ENCODE peak calls at places on chromosomes 6 and 20, in nine cellular contexts. R is tibial nerve, L is PC-3, F is colonic mucosa, U is HFF-Myc, D is AG09309, J is A549, P is tibial artery, X is epithelial cell of esophagus. G is an unnamed sample.

GRCh38 chr6:112016335-112016734 is 37.6 kb upstream of the CCN6 start:
- DNase-seq in R (no peak), L (peak), F (no peak), U (no peak), D (peak), J (no peak), P (no peak), X (peak), G (no peak)

GRCh38 chr20:46894579-46894958 is at the start of gene EYA2:
- DNase-seq in R (no peak), L (no peak), F (peak), U (no peak), D (no peak), J (peak), P (no peak), X (peak), G (no peak)

GRCh38 chr20:34983995-34984735 is 28.5 kb downstream of the MYH7B start:
- DNase-seq in R (no peak), L (no peak), F (peak), U (no peak), D (no peak), J (no peak), P (no peak), X (no peak), G (no peak)

GRCh38 chr6:2854394-2854982 is 12.8 kb upstream of the SERPINB1 start:
- DNase-seq in R (no peak), L (no peak), F (no peak), U (no peak), D (no peak), J (no peak), P (no peak), X (no peak), G (no peak)

GRCh38 chr20:58991720-58992119 is 10.7 kb downstream of the NELFCD start:
- DNase-seq in R (no peak), L (no peak), F (no peak), U (no peak), D (no peak), J (no peak), P (peak), X (no peak), G (no peak)

GRCh38 chr20:19427480-19427879 is 215.0 kb downstream of the SLC24A3 start:
- DNase-seq in R (no peak), L (no peak), F (no peak), U (no peak), D (no peak), J (no peak), P (no peak), X (no peak), G (no peak)

GRCh38 chr6:93036835-93037234 is 382.5 kb downstream of the EPHA7 start:
- DNase-seq in R (no peak), L (peak), F (no peak), U (no peak), D (no peak), J (no peak), P (no peak), X (peak), G (no peak)

GRCh38 chr20:37901667-37902503 is 1.0 kb upstream of the VSTM2L start:
- DNase-seq in R (no peak), L (peak), F (peak), U (peak), D (peak), J (peak), P (no peak), X (peak), G (no peak)

GRCh38 chr6:21749754-21750153 is 156.2 kb downstream of the SOX4 start:
- DNase-seq in R (no peak), L (no peak), F (no peak), U (no peak), D (no peak), J (no peak), P (no peak), X (no peak), G (no peak)

GRCh38 chr6:166643907-166644590 is 17.0 kb upstream of the RPS6KA2 start:
- DNase-seq in R (no peak), L (no peak), F (no peak), U (no peak), D (no peak), J (no peak), P (no peak), X (no peak), G (no peak)

GRCh38 chr6:32181890-32182529 is 2.0 kb downstream of the AGER start:
- DNase-seq in R (no peak), L (no peak), F (no peak), U (no peak), D (no peak), J (no peak), P (no peak), X (no peak), G (no peak)

GRCh38 chr20:42678895-42679294 is 510.8 kb downstream of the PTPRT start:
- DNase-seq in R (no peak), L (no peak), F (no peak), U (no peak), D (no peak), J (no peak), P (no peak), X (peak), G (no peak)
- TF ChIP-seq CTCF in R (no peak), L (peak), F (no peak), U (no peak), D (no peak), J (no peak), P (no peak), X (peak), G (no peak)

DNA sequence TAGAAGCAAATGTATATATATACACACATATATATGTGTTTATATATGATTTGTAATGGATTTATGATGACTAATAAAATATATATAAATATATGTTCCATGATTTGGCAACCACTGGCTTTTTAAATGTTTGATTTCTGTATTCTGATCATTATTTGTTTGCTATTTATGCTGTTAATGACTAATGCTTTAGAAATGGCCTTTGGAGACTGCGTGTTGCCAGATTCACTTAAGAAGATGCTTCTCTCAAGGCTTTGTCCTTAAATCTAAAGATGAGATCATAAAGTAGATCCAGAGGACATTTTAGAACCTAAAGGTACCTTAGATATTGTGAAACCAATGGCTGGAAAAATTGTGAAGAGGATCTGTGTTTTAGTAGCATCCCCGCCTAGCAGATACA is 116.0 kb upstream of the SUPT3H start:
- DNase-seq in R (no peak), L (peak), F (no peak), U (no peak), D (no peak), J (no peak), P (no peak), X (peak), G (no peak)
- H3K4me3 ChIP-seq in R (no peak), L (no peak), F (no peak), U (no peak), D (no peak), J (no peak), P (no peak), X (no peak), G (no peak)

DNA sequence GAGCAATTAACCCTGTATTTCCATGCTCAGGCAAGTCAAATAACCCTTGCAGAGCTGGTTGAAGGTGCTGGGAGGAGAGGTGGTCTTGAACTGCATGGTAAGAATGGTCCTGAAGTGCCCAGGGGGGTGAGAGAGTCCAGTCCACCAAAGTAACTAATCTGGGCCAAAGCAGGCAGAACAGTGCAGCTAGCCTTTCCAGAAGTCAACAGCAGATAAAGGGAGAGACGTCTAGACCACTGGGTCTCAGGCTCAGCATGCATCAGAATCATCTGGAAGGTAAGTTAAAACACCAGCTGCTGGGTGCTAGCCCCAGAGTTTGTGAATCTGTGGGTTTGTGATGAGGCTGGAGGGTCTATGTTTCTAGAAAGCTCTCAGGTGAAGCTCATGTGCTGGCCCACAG is 232.3 kb upstream of the ECI2 start:
- DNase-seq in R (no peak), L (no peak), F (no peak), U (no peak), D (no peak), J (no peak), P (no peak), X (no peak), G (no peak)
- TF ChIP-seq CTCF in R (no peak), L (no peak), F (no peak), U (no peak), D (no peak), J (no peak), P (no peak), X (no peak), G (no peak)

DNA sequence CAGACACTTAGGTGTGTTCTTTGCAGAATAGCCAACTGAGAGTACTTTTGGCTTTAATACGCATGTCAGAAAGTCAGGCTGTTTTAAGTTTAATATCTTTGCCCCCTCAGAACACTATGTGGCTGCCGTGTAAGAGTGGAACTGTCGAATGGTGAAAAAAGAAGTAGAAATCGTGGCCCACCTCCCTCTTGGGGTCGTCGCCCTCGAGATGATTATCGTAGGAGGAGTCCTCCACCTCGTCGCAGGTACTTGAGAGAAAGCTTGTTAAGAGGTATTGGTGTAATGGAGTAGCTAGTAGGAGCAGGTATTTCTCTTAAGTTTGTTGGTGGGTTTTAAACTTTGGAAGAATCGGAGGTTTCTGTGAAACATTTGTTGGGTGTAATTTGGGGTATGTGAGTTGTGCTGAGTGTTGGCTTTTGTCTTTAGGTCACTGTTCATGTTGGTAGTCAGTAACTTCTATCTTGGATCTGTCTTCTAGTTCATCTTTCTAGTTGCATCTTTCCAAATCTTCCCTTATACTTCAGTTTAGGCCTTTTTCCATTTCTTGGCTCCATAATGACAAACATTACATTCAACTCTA is 4.7 kb downstream of the SRSF3 start:
- DNase-seq in R (no peak), L (no peak), F (no peak), U (no peak), D (no peak), J (no peak), P (peak), X (no peak), G (no peak)
- H3K4me3 ChIP-seq in R (peak), L (peak), F (peak), U (peak), D (peak), J (peak), P (peak), X (peak), G (peak)

DNA sequence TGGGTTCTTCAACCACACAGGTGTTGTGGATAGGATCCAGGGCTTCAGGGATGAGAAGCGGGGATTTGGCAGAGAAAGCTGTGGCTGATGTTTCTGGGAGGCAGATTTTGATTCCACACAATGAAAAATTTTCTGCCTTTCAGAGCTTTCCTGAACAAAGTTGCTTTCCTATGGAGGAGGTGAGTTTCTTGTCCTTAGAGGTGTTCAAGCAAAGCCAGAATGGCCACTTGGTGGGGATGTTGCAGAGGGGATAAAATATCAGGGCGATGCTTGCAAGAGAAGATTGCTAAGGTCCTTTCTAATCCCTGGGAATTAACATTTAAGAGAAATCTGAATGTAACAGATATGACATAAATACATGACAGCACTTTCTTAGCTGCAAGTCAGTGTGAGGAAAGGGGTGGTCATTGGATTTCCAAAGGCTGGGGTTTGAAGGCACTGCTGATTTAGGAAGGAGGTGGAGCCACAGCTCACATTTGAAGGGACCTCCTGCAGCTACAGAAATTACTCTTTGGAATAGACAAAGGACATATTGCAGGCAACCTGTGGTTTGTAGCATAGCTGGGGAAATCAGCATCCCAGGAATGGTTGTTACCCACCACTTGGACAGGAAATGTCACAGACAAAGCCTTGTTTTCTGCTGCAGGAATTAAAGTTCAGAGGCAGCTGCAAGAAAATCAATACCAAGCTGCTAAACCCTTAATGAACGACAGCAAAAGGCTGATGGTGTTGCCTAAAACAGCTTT is 271.1 kb upstream of the CHD6 start:
- DNase-seq in R (no peak), L (peak), F (no peak), U (no peak), D (no peak), J (no peak), P (no peak), X (peak), G (no peak)
- TF ChIP-seq CTCF in R (no peak), L (peak), F (no peak), U (no peak), D (no peak), J (peak), P (no peak), X (no peak), G (no peak)

DNA sequence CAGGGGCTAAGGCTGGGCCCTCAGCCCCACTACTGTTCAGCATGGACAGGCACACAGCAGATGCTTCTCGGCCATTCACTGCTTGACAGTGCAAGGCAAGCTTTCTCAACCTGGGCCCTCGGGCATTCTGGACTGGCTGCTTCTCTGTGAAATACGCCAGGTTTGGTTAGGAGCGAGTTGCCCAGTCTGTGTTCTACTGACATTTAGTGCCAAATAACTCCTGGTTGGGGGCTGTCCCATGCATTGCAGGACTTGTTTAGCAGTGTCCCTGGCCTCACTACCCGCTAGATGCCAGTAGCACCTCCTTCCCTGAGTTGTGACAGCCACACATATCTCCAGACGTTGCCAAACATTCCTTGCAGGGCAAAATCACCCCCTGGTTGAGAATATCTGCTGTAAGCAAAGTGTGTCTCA is 156.9 kb downstream of the CEBPB start:
- DNase-seq in R (no peak), L (no peak), F (no peak), U (no peak), D (no peak), J (no peak), P (no peak), X (no peak), G (no peak)
- H3K4me3 ChIP-seq in R (no peak), L (no peak), F (no peak), U (no peak), D (no peak), J (no peak), P (no peak), X (no peak), G (no peak)

DNA sequence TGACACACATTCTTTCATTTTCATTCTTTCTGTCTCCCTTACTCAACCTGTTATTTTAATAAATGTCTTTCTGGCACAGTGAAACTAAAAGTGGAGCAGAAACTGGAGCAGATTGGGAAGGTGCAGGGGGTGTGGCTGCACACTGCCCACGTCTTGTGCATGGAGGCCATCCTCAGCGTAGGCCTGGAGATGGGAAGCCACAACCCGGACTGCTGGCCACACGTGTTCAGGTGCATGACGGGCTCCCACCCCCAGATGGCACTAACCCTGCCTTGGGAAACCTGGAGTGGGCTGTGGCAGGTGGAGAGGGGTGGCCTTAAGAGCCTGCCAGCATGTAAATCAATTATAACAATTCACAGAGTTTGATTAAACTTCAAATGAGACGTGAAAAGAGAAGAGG is 71.4 kb upstream of the PBOV1 start:
- DNase-seq in R (no peak), L (peak), F (no peak), U (no peak), D (no peak), J (peak), P (no peak), X (no peak), G (no peak)
- TF ChIP-seq CTCF in R (no peak), L (peak), F (no peak), U (peak), D (no peak), J (no peak), P (no peak), X (no peak), G (peak)

DNA sequence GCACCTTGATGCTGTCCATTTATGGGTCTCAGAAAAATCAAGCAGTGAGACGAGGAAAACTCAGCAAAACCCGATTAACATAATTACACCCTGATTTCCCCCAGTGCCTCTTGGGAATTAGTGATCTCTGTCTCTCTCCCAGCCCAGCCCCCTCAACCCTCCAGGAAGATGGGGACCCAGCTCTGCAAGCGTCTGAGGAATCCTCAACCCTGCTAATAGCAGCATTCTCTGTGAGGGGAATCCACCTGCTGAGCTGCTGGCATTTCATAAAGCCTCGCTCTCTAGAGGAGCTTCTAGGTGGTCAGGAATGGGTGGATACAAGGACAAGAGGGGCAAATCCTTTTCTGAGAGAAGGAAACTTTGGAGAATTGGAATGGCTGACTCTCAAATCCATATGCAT is 13.9 kb downstream of the NR2E1 start:
- DNase-seq in R (no peak), L (no peak), F (no peak), U (no peak), D (no peak), J (no peak), P (no peak), X (no peak), G (no peak)
- H3K4me3 ChIP-seq in R (no peak), L (no peak), F (no peak), U (no peak), D (no peak), J (no peak), P (no peak), X (no peak), G (no peak)

DNA sequence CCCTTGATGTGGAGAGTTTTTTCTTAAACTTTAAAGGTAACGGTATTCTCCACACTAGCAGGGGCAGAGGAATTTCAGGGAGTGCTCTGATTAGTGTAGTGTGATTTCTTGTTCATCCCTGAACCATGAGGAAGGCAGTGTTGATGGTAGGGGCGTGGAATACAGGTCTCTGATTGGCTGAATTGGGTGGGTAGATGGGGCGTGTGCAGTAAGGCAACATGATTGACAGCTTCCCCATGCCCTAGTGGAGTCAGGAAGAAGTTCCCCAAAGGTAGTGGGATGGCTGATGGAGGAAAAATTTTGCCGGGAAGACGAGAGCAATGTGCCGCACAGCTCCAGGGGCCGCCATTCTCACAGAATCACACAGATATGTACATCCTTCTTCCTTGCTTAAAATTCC is 97.4 kb upstream of the SALL4 start:
- DNase-seq in R (no peak), L (no peak), F (no peak), U (no peak), D (no peak), J (peak), P (no peak), X (no peak), G (no peak)
- TF ChIP-seq CTCF in R (no peak), L (no peak), F (no peak), U (no peak), D (no peak), J (no peak), P (no peak), X (no peak), G (no peak)

GRCh38 chr6:110705543-110705942 is 109.7 kb downstream of the CDK19 start:
- DNase-seq in R (no peak), L (no peak), F (no peak), U (no peak), D (no peak), J (no peak), P (no peak), X (no peak), G (no peak)

GRCh38 chr6:110708295-110708965 is 106.8 kb downstream of the CDK19 start:
- DNase-seq in R (no peak), L (no peak), F (no peak), U (no peak), D (peak), J (no peak), P (no peak), X (no peak), G (peak)

GRCh38 chr6:110703906-110704594 is 111.2 kb downstream of the CDK19 start:
- DNase-seq in R (no peak), L (peak), F (no peak), U (no peak), D (no peak), J (no peak), P (no peak), X (peak), G (no peak)

GRCh38 chr6:110699780-110700179 is 115.5 kb downstream of the CDK19 start:
- DNase-seq in R (no peak), L (no peak), F (no peak), U (no peak), D (no peak), J (no peak), P (no peak), X (no peak), G (no peak)

GRCh38 chr6:110703010-110703905 is 112.0 kb downstream of the CDK19 start:
- DNase-seq in R (no peak), L (no peak), F (no peak), U (no peak), D (peak), J (no peak), P (no peak), X (no peak), G (no peak)
- H3K4me3 ChIP-seq in R (no peak), L (no peak), F (no peak), U (no peak), D (no peak), J (no peak), P (no peak), X (no peak), G (no peak)